ENCODE peak calls at places on chromosome 18, in nine cellular contexts. T is transverse colon, Z is heart left ventricle, E is NB4, D is Peyer's patch, R is breast epithelium, C is body of pancreas, B is A549, V is IMR-90. P is an unnamed sample.

GRCh38 chr18:73520229-73520628 is 627.4 kb downstream of the FBXO15 start:
- DNase-seq in E (no peak), V (peak), R (no peak), Z (no peak), T (no peak), C (no peak), D (no peak), B (peak), P (no peak)

GRCh38 chr18:30828700-30829099 is 213.8 kb downstream of the DSC3 start:
- DNase-seq in R (no peak), C (no peak), T (no peak), V (no peak), D (no peak), E (no peak), Z (no peak), B (no peak), P (no peak)

GRCh38 chr18:68797901-68798300 is at the start of gene CCDC102B:
- DNase-seq in V (peak), Z (no peak), E (no peak), D (no peak), R (no peak), B (no peak), T (no peak), C (no peak), P (no peak)

GRCh38 chr18:63883617-63884016 is 3.9 kb upstream of the SERPINB2 start:
- DNase-seq in Z (no peak), C (no peak), E (no peak), B (no peak), R (no peak), D (no peak), V (no peak), T (no peak), P (no peak)

GRCh38 chr18:25737710-25738251 is 352.6 kb downstream of the SS18 start:
- DNase-seq in B (no peak), T (no peak), E (no peak), D (no peak), Z (no peak), R (no peak), V (peak), C (no peak), P (no peak)

GRCh38 chr18:7452331-7452730 is 114.8 kb upstream of the PTPRM start:
- DNase-seq in B (peak), C (peak), R (no peak), T (no peak), V (peak), Z (no peak), D (no peak), E (peak), P (no peak)

GRCh38 chr18:7064346-7064745 is 53.3 kb downstream of the LAMA1 start:
- DNase-seq in V (no peak), B (no peak), Z (no peak), C (no peak), D (no peak), T (no peak), E (no peak), R (no peak), P (no peak)

GRCh38 chr18:66640431-66640830 is 36.5 kb upstream of the CDH19 start:
- DNase-seq in D (no peak), V (no peak), E (peak), Z (peak), R (no peak), T (peak), B (peak), C (no peak), P (no peak)

GRCh38 chr18:54251606-54252400 is 17.5 kb upstream of the POLI start:
- DNase-seq in R (no peak), Z (no peak), D (no peak), B (no peak), C (no peak), E (no peak), V (no peak), T (no peak), P (no peak)

GRCh38 chr18:56038258-56039030 is 450.5 kb upstream of the TCF4 start:
- DNase-seq in T (no peak), V (no peak), C (no peak), R (no peak), E (no peak), Z (no peak), B (no peak), D (no peak), P (no peak)

GRCh38 chr18:57931038-57931437 is 113.0 kb upstream of the NEDD4L start:
- DNase-seq in B (no peak), T (peak), V (no peak), D (no peak), C (no peak), Z (no peak), E (no peak), R (no peak), P (no peak)

GRCh38 chr18:79975985-79976680 is 11.7 kb downstream of the HSBP1L1 start:
- DNase-seq in C (peak), D (no peak), V (no peak), Z (no peak), B (no peak), R (no peak), E (no peak), T (peak), P (no peak)

GRCh38 chr18:44742741-44743311 is 62.1 kb downstream of the SETBP1 start:
- DNase-seq in B (peak), E (no peak), T (no peak), C (peak), Z (peak), V (peak), D (no peak), R (no peak), P (no peak)

GRCh38 chr18:62730926-62731325 is 15.6 kb downstream of the PHLPP1 start:
- DNase-seq in B (no peak), Z (no peak), D (no peak), E (no peak), V (no peak), C (no peak), R (no peak), T (no peak), P (no peak)

GRCh38 chr18:52963481-52963880 is 623.5 kb downstream of the DCC start:
- DNase-seq in Z (no peak), C (no peak), V (no peak), E (no peak), R (no peak), B (no peak), T (no peak), D (no peak), P (no peak)

GRCh38 chr18:25990473-25990872 is 99.9 kb downstream of the SS18 start:
- DNase-seq in B (no peak), C (no peak), R (no peak), D (no peak), E (no peak), T (no peak), Z (no peak), V (no peak), P (no peak)

GRCh38 chr18:45014047-45014501 is 333.4 kb downstream of the SETBP1 start:
- DNase-seq in V (peak), C (no peak), Z (no peak), T (no peak), R (no peak), B (peak), E (no peak), D (no peak), P (no peak)

GRCh38 chr18:21740474-21740723 is 193 bp upstream of the MIB1 start:
- DNase-seq in V (peak), C (peak), T (peak), E (peak), D (peak), Z (peak), R (peak), B (peak), P (peak)

GRCh38 chr18:58241026-58241679 is 197.1 kb downstream of the NEDD4L start:
- DNase-seq in C (no peak), V (no peak), T (no peak), B (no peak), E (no peak), R (no peak), D (no peak), Z (no peak), P (no peak)

GRCh38 chr18:78704960-78705600 is 274.5 kb upstream of the SALL3 start:
- DNase-seq in D (no peak), C (no peak), B (no peak), T (no peak), R (peak), V (no peak), Z (no peak), E (no peak), P (no peak)

GRCh38 chr18:73007195-73007934 is 139.6 kb upstream of the NETO1 start:
- DNase-seq in V (no peak), Z (no peak), D (no peak), E (no peak), C (no peak), R (no peak), T (no peak), B (no peak), P (no peak)

GRCh38 chr18:2338601-2339000 is 232.7 kb downstream of the METTL4 start:
- DNase-seq in E (peak), Z (no peak), V (no peak), D (no peak), B (no peak), R (no peak), C (no peak), T (no peak), P (no peak)

GRCh38 chr18:79530821-79531220 is 135.1 kb downstream of the NFATC1 start:
- DNase-seq in R (no peak), E (no peak), C (no peak), T (no peak), B (no peak), D (peak), V (no peak), Z (no peak), P (no peak)

GRCh38 chr18:79380816-79381806 is 14.6 kb upstream of the NFATC1 start:
- DNase-seq in R (peak), D (peak), C (peak), B (peak), T (peak), V (peak), Z (no peak), E (peak), P (peak)

GRCh38 chr18:47928466-47928865 is 2.0 kb downstream of the SMAD2 start:
- DNase-seq in T (no peak), V (peak), E (no peak), D (no peak), Z (no peak), R (no peak), C (no peak), B (no peak), P (no peak)

GRCh38 chr18:5455644-5456043 is 88.2 kb downstream of the EPB41L3 start:
- DNase-seq in T (no peak), V (peak), E (no peak), R (no peak), D (no peak), C (no peak), B (no peak), Z (no peak), P (no peak)

GRCh38 chr18:52426041-52426440 is 86.0 kb downstream of the DCC start:
- DNase-seq in D (no peak), B (no peak), T (no peak), C (no peak), E (no peak), Z (no peak), V (no peak), R (no peak), P (no peak)

GRCh38 chr18:70380915-70381896 is 92.4 kb downstream of the SOCS6 start:
- DNase-seq in D (peak), R (no peak), Z (no peak), V (no peak), E (peak), C (peak), B (peak), T (peak), P (peak)

GRCh38 chr18:44996261-44996660 is 315.6 kb downstream of the SETBP1 start:
- DNase-seq in B (no peak), Z (no peak), R (no peak), D (no peak), E (peak), V (no peak), C (no peak), T (no peak), P (no peak)

GRCh38 chr18:31439807-31440325 is 7.7 kb upstream of the DSG3 start:
- DNase-seq in C (no peak), D (no peak), R (no peak), B (no peak), V (no peak), Z (no peak), T (no peak), E (peak), P (no peak)

GRCh38 chr18:64287926-64288325 is 139.0 kb upstream of the LINC00305 start:
- DNase-seq in C (no peak), B (no peak), D (no peak), Z (no peak), E (no peak), V (no peak), T (no peak), R (no peak), P (no peak)

DNA sequence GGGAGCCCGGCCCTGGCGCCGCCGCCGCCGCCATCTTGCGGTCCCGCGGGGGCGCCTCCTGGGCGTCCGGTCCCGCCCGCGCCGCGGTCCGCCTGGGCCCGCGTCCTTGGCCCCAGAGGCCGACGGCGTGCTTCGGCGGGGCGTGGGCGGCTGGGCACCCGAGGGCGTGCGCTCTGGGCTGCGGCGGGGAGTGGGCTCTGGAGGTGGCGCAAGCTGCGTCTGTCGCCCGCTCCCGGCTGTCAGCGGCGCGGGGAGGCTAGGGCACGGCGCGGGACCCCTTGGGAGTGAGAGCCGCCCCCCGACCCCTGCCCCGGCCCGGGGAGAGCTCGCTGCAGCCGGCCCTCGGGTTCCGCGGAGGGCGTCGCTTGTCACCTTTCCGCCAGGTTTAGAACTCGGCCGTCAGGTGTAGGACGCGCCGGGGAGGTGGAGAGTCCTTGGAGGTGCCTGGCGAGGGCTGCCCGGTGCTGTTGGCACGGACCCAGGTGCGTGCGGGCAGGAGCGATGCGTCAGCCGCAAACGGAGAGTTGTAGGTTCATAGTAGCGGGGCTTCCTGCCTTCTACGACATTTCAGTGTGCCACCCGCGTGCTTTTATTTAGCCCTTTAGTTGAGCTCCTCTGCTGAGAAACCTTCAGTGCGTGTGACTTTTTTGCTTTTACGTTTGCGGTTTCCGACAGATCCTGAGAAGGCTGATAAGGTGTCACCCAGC is 921 bp downstream of the VAPA start:
- DNase-seq in D (peak), V (peak), T (peak), E (peak), Z (peak), C (peak), R (peak), B (peak), P (peak)
- TF ChIP-seq POLR2A in D (peak), V (peak), T (peak), E (no peak), Z (no peak), C (peak), R (no peak), B (no peak), P (peak)

GRCh38 chr18:3593904-3594759 is 144.2 kb downstream of the TGIF1 start:
- DNase-seq in T (peak), E (peak), V (peak), Z (peak), D (peak), R (peak), C (peak), B (peak), P (peak)
- TF ChIP-seq POLR2A in T (peak), E (no peak), V (peak), Z (no peak), D (peak), R (no peak), C (peak), B (peak), P (peak)

GRCh38 chr18:35378206-35378795 is 1.2 kb upstream of the ZNF396 start:
- DNase-seq in V (peak), B (no peak), C (no peak), Z (no peak), E (peak), D (no peak), T (no peak), R (no peak), P (no peak)

GRCh38 chr18:35376393-35376741 is 770 bp downstream of the ZNF396 start:
- DNase-seq in Z (peak), V (no peak), B (no peak), T (peak), R (no peak), E (peak), D (peak), C (peak), P (no peak)

GRCh38 chr18:35379421-35379820 is 2.3 kb upstream of the ZNF396 start:
- DNase-seq in C (no peak), V (no peak), D (no peak), T (no peak), R (no peak), E (no peak), B (peak), Z (no peak), P (no peak)

GRCh38 chr18:35371412-35372195 is 5.5 kb downstream of the ZNF396 start:
- DNase-seq in R (no peak), B (no peak), D (no peak), C (no peak), V (peak), Z (no peak), T (no peak), E (no peak), P (no peak)

DNA sequence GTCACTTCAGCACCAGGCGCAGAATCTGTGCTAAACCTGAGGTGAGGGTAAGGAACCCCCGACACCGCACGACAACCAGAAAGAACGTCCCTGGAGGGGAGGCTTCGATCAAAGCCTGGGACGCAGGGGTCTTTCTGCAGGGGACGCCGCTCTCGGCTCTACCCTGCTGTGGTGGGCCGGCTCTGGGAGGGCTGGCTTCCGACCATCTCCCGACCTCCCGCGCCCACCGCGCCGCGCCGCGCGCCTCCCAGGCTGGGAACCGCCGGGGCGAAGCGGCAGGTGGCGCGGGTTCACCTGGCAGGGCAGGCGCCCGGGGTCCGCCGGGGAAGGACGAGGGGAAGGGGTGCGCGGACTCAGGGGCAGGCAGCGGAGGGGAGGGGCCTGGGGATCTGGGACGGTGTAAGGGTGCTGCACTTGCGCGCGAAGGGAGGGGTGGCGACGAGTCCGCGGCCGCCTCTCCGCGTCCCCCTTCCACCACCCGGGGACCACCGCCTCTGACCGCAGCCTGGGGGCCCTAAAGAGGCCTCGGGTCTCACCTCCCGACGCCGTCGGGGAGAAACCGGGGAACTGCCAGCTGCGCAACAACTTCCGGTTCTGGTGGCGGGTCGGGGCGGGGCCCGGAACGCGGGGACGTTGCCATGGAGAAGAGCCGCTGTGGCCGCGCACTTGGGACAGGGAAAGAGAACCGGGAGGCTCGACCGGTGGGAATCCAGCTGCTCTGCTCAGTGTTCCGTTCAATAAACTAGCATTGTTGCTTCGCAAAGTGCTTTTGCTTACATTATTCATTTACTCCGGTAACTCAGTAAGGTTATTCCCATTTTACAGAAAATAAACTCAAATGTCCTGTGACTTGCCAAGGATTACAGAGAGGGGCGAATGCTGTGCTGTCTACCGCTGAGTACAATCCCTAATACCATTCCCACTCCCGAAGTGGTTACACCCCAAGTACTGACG is at the start of gene ZNF396:
- DNase-seq in T (peak), C (peak), Z (peak), B (peak), R (peak), E (peak), V (peak), D (peak), P (peak)
- TF ChIP-seq POLR2A in T (peak), C (peak), Z (no peak), B (peak), R (no peak), E (no peak), V (no peak), D (no peak), P (no peak)

DNA sequence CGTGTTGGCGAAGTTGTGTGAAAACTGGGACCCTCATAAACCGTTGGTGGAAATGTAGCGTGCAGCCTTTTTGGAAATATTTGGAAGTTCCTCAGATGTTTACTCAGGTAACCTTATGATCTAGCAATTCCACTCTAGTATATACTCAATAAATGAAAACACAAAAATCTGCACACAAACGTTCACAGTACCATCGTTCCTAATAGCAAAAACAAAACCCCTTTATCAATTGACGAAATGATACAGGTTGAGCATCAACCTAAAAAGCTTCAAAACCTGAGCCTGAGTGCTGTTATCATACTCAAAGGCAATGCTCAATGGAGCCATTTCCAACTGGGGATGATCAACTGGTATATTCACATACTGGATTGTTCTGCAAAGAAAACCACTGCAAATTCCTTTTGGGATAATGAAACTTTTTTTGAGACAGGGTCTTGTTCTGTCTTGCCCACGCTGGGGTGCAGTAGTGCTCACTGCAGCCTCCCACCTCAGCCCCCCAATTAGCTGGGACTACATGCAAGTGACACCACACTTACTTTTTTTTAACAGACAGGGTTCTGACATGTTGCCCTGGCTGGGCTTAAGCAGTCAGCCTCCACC is 777 bp upstream of the C18orf32 start:
- DNase-seq in C (no peak), B (no peak), D (no peak), V (no peak), Z (no peak), R (no peak), E (peak), T (no peak), P (no peak)
- TF ChIP-seq POLR2A in C (no peak), B (no peak), D (no peak), V (peak), Z (no peak), R (no peak), E (no peak), T (no peak), P (no peak)

GRCh38 chr18:23228102-23229051 is 93.1 kb downstream of the CABLES1 start:
- DNase-seq in E (peak), V (peak), Z (no peak), D (no peak), C (no peak), R (no peak), B (no peak), T (peak), P (no peak)
- TF ChIP-seq POLR2A in E (no peak), V (no peak), Z (no peak), D (no peak), C (no peak), R (no peak), B (no peak), T (no peak), P (no peak)

DNA sequence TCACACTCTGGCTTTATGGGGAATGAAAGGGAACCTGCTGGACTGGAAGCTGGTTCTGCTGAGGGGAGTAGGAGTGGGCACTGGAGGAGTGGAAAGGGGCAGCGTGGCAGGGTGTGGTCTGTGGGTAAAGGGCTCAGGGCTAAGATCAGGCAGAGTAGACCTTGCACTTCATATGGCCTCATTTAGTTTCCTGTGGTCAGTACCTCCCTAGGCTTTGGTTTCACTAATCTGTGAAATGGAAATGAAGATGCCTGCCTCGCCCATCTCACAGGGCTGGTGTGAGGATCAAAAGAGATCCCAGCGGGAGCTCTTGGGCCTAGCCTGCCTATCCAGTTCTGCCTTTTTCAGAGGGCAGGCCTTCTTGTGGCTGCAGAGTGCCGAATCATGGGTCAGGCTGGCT is 208.7 kb downstream of the LOXHD1 start:
- DNase-seq in V (no peak), B (no peak), D (no peak), E (no peak), T (no peak), C (no peak), R (no peak), Z (no peak), P (no peak)
- TF ChIP-seq POLR2A in V (no peak), B (no peak), D (no peak), E (no peak), T (no peak), C (no peak), R (no peak), Z (no peak), P (no peak)